ENCODE peak calls at places on chromosomes 11 and 22, in eight cellular contexts. One of them, this sample, is unnamed.

GRCh38 chr11:103609117-103610066 is 427.0 kb upstream of the DDI1 start:
- DNase-seq in epithelial cell of esophagus: peak; percentile 86
- DNase-seq in lower leg skin: no peak
- DNase-seq in CD8-positive, alpha-beta T cell: no peak
- DNase-seq in mammary epithelial cell: peak; percentile 87
- DNase-seq in AG04450: peak; percentile 82
- DNase-seq in kidney epithelial cell: peak; percentile 94
- DNase-seq in lower lobe of right lung: no peak
- DNase-seq in this sample: peak; percentile 8

GRCh38 chr22:48396091-48396784 is 1431.4 kb downstream of the BRD1 start:
- DNase-seq in epithelial cell of esophagus: no peak
- DNase-seq in lower leg skin: peak; percentile 59
- DNase-seq in CD8-positive, alpha-beta T cell: no peak
- DNase-seq in mammary epithelial cell: no peak
- DNase-seq in AG04450: no peak
- DNase-seq in kidney epithelial cell: no peak
- DNase-seq in lower lobe of right lung: no peak
- DNase-seq in this sample: no peak

GRCh38 chr11:95577716-95578460 is 211.7 kb downstream of the FAM76B start:
- DNase-seq in epithelial cell of esophagus: peak; percentile 93
- DNase-seq in lower leg skin: no peak
- DNase-seq in CD8-positive, alpha-beta T cell: no peak
- DNase-seq in mammary epithelial cell: peak; percentile 89
- DNase-seq in AG04450: no peak
- DNase-seq in kidney epithelial cell: peak; percentile 63
- DNase-seq in lower lobe of right lung: no peak
- DNase-seq in this sample: no peak

GRCh38 chr22:19291218-19291579 is 320 bp downstream of the CLTCL1 start:
- DNase-seq in epithelial cell of esophagus: peak; percentile 34
- DNase-seq in lower leg skin: peak; percentile 88
- DNase-seq in CD8-positive, alpha-beta T cell: no peak
- DNase-seq in mammary epithelial cell: peak; percentile 14
- DNase-seq in AG04450: no peak
- DNase-seq in kidney epithelial cell: no peak
- DNase-seq in lower lobe of right lung: peak; percentile 65
- DNase-seq in this sample: no peak

GRCh38 chr11:67356867-67357561 is 3.7 kb upstream of the POLD4 start:
- DNase-seq in epithelial cell of esophagus: peak; percentile 76
- DNase-seq in lower leg skin: peak; percentile 92
- DNase-seq in CD8-positive, alpha-beta T cell: peak; percentile 57
- DNase-seq in mammary epithelial cell: peak; percentile 65
- DNase-seq in AG04450: peak; percentile 52
- DNase-seq in kidney epithelial cell: no peak
- DNase-seq in lower lobe of right lung: peak; percentile 83
- DNase-seq in this sample: peak; percentile 55

GRCh38 chr11:69669486-69669885 is 5.7 kb downstream of the LTO1 start:
- DNase-seq in epithelial cell of esophagus: no peak
- DNase-seq in lower leg skin: peak; percentile 75
- DNase-seq in CD8-positive, alpha-beta T cell: no peak
- DNase-seq in mammary epithelial cell: no peak
- DNase-seq in AG04450: no peak
- DNase-seq in kidney epithelial cell: no peak
- DNase-seq in lower lobe of right lung: no peak
- DNase-seq in this sample: no peak

GRCh38 chr11:77217156-77217555 is 84.3 kb downstream of the GDPD4 start:
- DNase-seq in epithelial cell of esophagus: no peak
- DNase-seq in lower leg skin: no peak
- DNase-seq in CD8-positive, alpha-beta T cell: no peak
- DNase-seq in mammary epithelial cell: no peak
- DNase-seq in AG04450: no peak
- DNase-seq in kidney epithelial cell: no peak
- DNase-seq in lower lobe of right lung: no peak
- DNase-seq in this sample: no peak

GRCh38 chr22:50595189-50595588 is 5.4 kb upstream of the MAPK8IP2 start:
- DNase-seq in epithelial cell of esophagus: no peak
- DNase-seq in lower leg skin: no peak
- DNase-seq in CD8-positive, alpha-beta T cell: no peak
- DNase-seq in mammary epithelial cell: peak; percentile 12
- DNase-seq in AG04450: no peak
- DNase-seq in kidney epithelial cell: no peak
- DNase-seq in lower lobe of right lung: no peak
- DNase-seq in this sample: no peak

GRCh38 chr11:17063171-17064002 is 14.1 kb downstream of the RPS13 start:
- DNase-seq in epithelial cell of esophagus: peak; percentile 62
- DNase-seq in lower leg skin: no peak
- DNase-seq in CD8-positive, alpha-beta T cell: no peak
- DNase-seq in mammary epithelial cell: peak; percentile 28
- DNase-seq in AG04450: no peak
- DNase-seq in kidney epithelial cell: no peak
- DNase-seq in lower lobe of right lung: peak; percentile 78
- DNase-seq in this sample: no peak

GRCh38 chr11:75463106-75463774 is 30.2 kb upstream of the KLHL35 start:
- DNase-seq in epithelial cell of esophagus: no peak
- DNase-seq in lower leg skin: no peak
- DNase-seq in CD8-positive, alpha-beta T cell: no peak
- DNase-seq in mammary epithelial cell: no peak
- DNase-seq in AG04450: no peak
- DNase-seq in kidney epithelial cell: no peak
- DNase-seq in lower lobe of right lung: peak; percentile 32
- DNase-seq in this sample: no peak

GRCh38 chr11:19441752-19442553 is 201.2 kb upstream of the E2F8 start:
- DNase-seq in epithelial cell of esophagus: peak; percentile 97
- DNase-seq in lower leg skin: no peak
- DNase-seq in CD8-positive, alpha-beta T cell: no peak
- DNase-seq in mammary epithelial cell: peak; percentile 97
- DNase-seq in AG04450: peak; percentile 87
- DNase-seq in kidney epithelial cell: peak; percentile 91
- DNase-seq in lower lobe of right lung: no peak
- DNase-seq in this sample: no peak

GRCh38 chr11:133386852-133387251 is 145.4 kb downstream of the OPCML start:
- DNase-seq in epithelial cell of esophagus: no peak
- DNase-seq in lower leg skin: no peak
- DNase-seq in CD8-positive, alpha-beta T cell: no peak
- DNase-seq in mammary epithelial cell: no peak
- DNase-seq in AG04450: no peak
- DNase-seq in kidney epithelial cell: no peak
- DNase-seq in lower lobe of right lung: no peak
- DNase-seq in this sample: no peak

GRCh38 chr11:19735512-19735911 is 22.9 kb downstream of the NAV2 start:
- DNase-seq in epithelial cell of esophagus: no peak
- DNase-seq in lower leg skin: no peak
- DNase-seq in CD8-positive, alpha-beta T cell: no peak
- DNase-seq in mammary epithelial cell: no peak
- DNase-seq in AG04450: peak; percentile 15
- DNase-seq in kidney epithelial cell: no peak
- DNase-seq in lower lobe of right lung: no peak
- DNase-seq in this sample: no peak

GRCh38 chr11:73217131-73217809 is 811 bp upstream of the P2RY2 start:
- DNase-seq in epithelial cell of esophagus: no peak
- DNase-seq in lower leg skin: no peak
- DNase-seq in CD8-positive, alpha-beta T cell: no peak
- DNase-seq in mammary epithelial cell: no peak
- DNase-seq in AG04450: no peak
- DNase-seq in kidney epithelial cell: no peak
- DNase-seq in lower lobe of right lung: peak; percentile 45
- DNase-seq in this sample: no peak

GRCh38 chr11:79940165-79940564 is 499.3 kb upstream of the TENM4 start:
- DNase-seq in epithelial cell of esophagus: peak; percentile 90
- DNase-seq in lower leg skin: no peak
- DNase-seq in CD8-positive, alpha-beta T cell: no peak
- DNase-seq in mammary epithelial cell: peak; percentile 6
- DNase-seq in AG04450: no peak
- DNase-seq in kidney epithelial cell: peak; percentile 25
- DNase-seq in lower lobe of right lung: no peak
- DNase-seq in this sample: no peak

GRCh38 chr11:86408845-86409244 is 34.2 kb downstream of the CCDC81 start:
- DNase-seq in epithelial cell of esophagus: peak; percentile 9
- DNase-seq in lower leg skin: no peak
- DNase-seq in CD8-positive, alpha-beta T cell: no peak
- DNase-seq in mammary epithelial cell: no peak
- DNase-seq in AG04450: no peak
- DNase-seq in kidney epithelial cell: no peak
- DNase-seq in lower lobe of right lung: no peak
- DNase-seq in this sample: no peak

GRCh38 chr11:109939176-109939810 is 153.9 kb upstream of the ZC3H12C start:
- DNase-seq in epithelial cell of esophagus: peak; percentile 81
- DNase-seq in lower leg skin: no peak
- DNase-seq in CD8-positive, alpha-beta T cell: no peak
- DNase-seq in mammary epithelial cell: peak; percentile 68
- DNase-seq in AG04450: peak; percentile 51
- DNase-seq in kidney epithelial cell: peak; percentile 56
- DNase-seq in lower lobe of right lung: no peak
- DNase-seq in this sample: peak; percentile 43

GRCh38 chr11:17121981-17122380 is 44.5 kb upstream of the RPS13 start:
- DNase-seq in epithelial cell of esophagus: no peak
- DNase-seq in lower leg skin: no peak
- DNase-seq in CD8-positive, alpha-beta T cell: no peak
- DNase-seq in mammary epithelial cell: no peak
- DNase-seq in AG04450: no peak
- DNase-seq in kidney epithelial cell: no peak
- DNase-seq in lower lobe of right lung: no peak
- DNase-seq in this sample: no peak

GRCh38 chr11:104098555-104098954 is 62.1 kb downstream of the DDI1 start:
- DNase-seq in epithelial cell of esophagus: no peak
- DNase-seq in lower leg skin: no peak
- DNase-seq in CD8-positive, alpha-beta T cell: no peak
- DNase-seq in mammary epithelial cell: no peak
- DNase-seq in AG04450: no peak
- DNase-seq in kidney epithelial cell: no peak
- DNase-seq in lower lobe of right lung: no peak
- DNase-seq in this sample: no peak

GRCh38 chr11:69936750-69937149 is 117.5 kb upstream of the FGF3 start:
- DNase-seq in epithelial cell of esophagus: no peak
- DNase-seq in lower leg skin: no peak
- DNase-seq in CD8-positive, alpha-beta T cell: no peak
- DNase-seq in mammary epithelial cell: no peak
- DNase-seq in AG04450: no peak
- DNase-seq in kidney epithelial cell: no peak
- DNase-seq in lower lobe of right lung: no peak
- DNase-seq in this sample: no peak

DNA sequence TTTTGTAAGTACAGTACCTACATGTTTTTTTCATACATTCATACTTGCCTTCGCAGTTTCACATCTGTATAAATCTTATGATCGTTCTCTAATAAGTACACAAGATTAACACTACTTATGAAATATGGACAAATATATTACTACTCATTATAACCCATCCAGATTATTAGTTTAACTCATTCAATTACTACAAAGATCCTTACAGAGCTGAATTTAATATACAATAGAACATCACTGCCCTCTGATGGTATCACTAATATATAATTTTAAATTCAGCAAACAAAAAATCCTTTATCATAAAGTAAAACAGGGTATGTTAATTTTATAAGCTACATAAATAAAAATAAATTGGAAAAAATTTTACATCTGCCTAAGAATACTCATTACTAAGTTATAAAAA is 7.4 kb downstream of the SVIP start:
- DNase-seq in epithelial cell of esophagus: no peak
- DNase-seq in lower leg skin: no peak
- DNase-seq in CD8-positive, alpha-beta T cell: no peak
- DNase-seq in mammary epithelial cell: no peak
- DNase-seq in AG04450: no peak
- DNase-seq in kidney epithelial cell: no peak
- DNase-seq in lower lobe of right lung: no peak
- DNase-seq in this sample: no peak
- H3K4me3 ChIP-seq in epithelial cell of esophagus: no peak overlapping the region
- H3K4me3 ChIP-seq in lower leg skin: no peak overlapping the region
- H3K4me3 ChIP-seq in CD8-positive, alpha-beta T cell: no peak overlapping the region
- H3K4me3 ChIP-seq in mammary epithelial cell: no peak overlapping the region
- H3K4me3 ChIP-seq in AG04450: no peak overlapping the region
- H3K4me3 ChIP-seq in kidney epithelial cell: no peak overlapping the region
- H3K4me3 ChIP-seq in lower lobe of right lung: no peak overlapping the region
- H3K4me3 ChIP-seq in this sample: no peak overlapping the region

DNA sequence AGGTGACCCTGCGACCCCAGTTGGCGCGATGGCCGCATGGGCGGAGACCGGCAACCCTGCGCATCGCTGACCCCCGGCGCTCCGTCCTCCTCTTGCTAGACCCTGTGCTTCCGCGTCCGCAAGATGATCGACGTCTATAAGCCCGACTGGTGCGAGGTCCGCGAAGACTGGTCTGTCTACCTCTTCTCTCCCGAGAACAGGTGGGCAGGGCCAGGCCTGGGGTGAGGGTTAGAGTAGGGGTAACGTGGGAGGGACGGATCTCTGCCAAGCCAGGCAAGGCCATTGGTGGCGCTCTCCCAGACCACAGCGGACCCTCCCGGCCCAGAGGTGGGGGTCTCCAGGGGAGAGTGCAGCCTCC is 92.1 kb downstream of the CACNA1I start:
- DNase-seq in epithelial cell of esophagus: no peak
- DNase-seq in lower leg skin: no peak
- DNase-seq in CD8-positive, alpha-beta T cell: no peak
- DNase-seq in mammary epithelial cell: no peak
- DNase-seq in AG04450: no peak
- DNase-seq in kidney epithelial cell: no peak
- DNase-seq in lower lobe of right lung: no peak
- DNase-seq in this sample: no peak
- H3K4me3 ChIP-seq in epithelial cell of esophagus: no peak overlapping the region
- H3K4me3 ChIP-seq in lower leg skin: no peak overlapping the region
- H3K4me3 ChIP-seq in CD8-positive, alpha-beta T cell: peak overlapping the region; percentile 61
- H3K4me3 ChIP-seq in mammary epithelial cell: no peak overlapping the region
- H3K4me3 ChIP-seq in AG04450: no peak overlapping the region
- H3K4me3 ChIP-seq in kidney epithelial cell: no peak overlapping the region
- H3K4me3 ChIP-seq in lower lobe of right lung: peak overlapping the region; percentile 25
- H3K4me3 ChIP-seq in this sample: no peak overlapping the region

GRCh38 chr11:15434529-15434928 is 319.8 kb downstream of the INSC start:
- DNase-seq in epithelial cell of esophagus: no peak
- DNase-seq in lower leg skin: no peak
- DNase-seq in CD8-positive, alpha-beta T cell: no peak
- DNase-seq in mammary epithelial cell: no peak
- DNase-seq in AG04450: no peak
- DNase-seq in kidney epithelial cell: no peak
- DNase-seq in lower lobe of right lung: no peak
- DNase-seq in this sample: no peak

DNA sequence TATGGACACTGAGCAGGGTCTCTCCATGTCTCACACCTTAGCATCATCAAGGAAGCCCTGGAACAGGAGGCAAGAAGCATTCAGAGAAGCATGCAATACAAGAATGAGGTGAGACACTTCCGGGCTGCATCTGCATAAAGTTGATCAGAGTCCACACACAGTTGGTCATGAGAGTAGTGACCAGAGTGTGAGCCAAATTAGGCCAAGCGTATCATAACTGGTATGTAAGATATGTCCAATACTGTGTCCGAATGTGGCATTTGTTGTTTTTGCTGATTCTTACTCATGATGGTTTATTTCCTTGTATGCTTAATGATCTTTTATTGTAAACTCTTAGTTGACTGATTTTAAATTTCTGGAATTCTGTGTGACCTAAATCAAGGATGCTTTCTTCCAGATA is 315.7 kb downstream of the INSC start:
- DNase-seq in epithelial cell of esophagus: no peak
- DNase-seq in lower leg skin: no peak
- DNase-seq in CD8-positive, alpha-beta T cell: no peak
- DNase-seq in mammary epithelial cell: no peak
- DNase-seq in AG04450: no peak
- DNase-seq in kidney epithelial cell: no peak
- DNase-seq in lower lobe of right lung: no peak
- DNase-seq in this sample: no peak
- H3K4me3 ChIP-seq in epithelial cell of esophagus: no peak overlapping the region
- H3K4me3 ChIP-seq in lower leg skin: no peak overlapping the region
- H3K4me3 ChIP-seq in CD8-positive, alpha-beta T cell: no peak overlapping the region
- H3K4me3 ChIP-seq in mammary epithelial cell: no peak overlapping the region
- H3K4me3 ChIP-seq in AG04450: no peak overlapping the region
- H3K4me3 ChIP-seq in kidney epithelial cell: no peak overlapping the region
- H3K4me3 ChIP-seq in lower lobe of right lung: no peak overlapping the region
- H3K4me3 ChIP-seq in this sample: no peak overlapping the region

GRCh38 chr22:23742505-23743264 is 8.2 kb downstream of the ZNF70 start:
- DNase-seq in epithelial cell of esophagus: no peak
- DNase-seq in lower leg skin: no peak
- DNase-seq in CD8-positive, alpha-beta T cell: no peak
- DNase-seq in mammary epithelial cell: no peak
- DNase-seq in AG04450: no peak
- DNase-seq in kidney epithelial cell: no peak
- DNase-seq in lower lobe of right lung: no peak
- DNase-seq in this sample: no peak
- H3K4me3 ChIP-seq in epithelial cell of esophagus: no peak overlapping the region
- H3K4me3 ChIP-seq in lower leg skin: no peak overlapping the region
- H3K4me3 ChIP-seq in CD8-positive, alpha-beta T cell: no peak overlapping the region
- H3K4me3 ChIP-seq in mammary epithelial cell: no peak overlapping the region
- H3K4me3 ChIP-seq in AG04450: no peak overlapping the region
- H3K4me3 ChIP-seq in kidney epithelial cell: no peak overlapping the region
- H3K4me3 ChIP-seq in lower lobe of right lung: no peak overlapping the region
- H3K4me3 ChIP-seq in this sample: no peak overlapping the region

This sample was measured in Jurkat, Clone E6-1.